ENCODE peak calls at places on chromosomes 1 and 21, in five cellular contexts. U is colonic mucosa; F is body of pancreas; Q is cardiac fibroblast; C is CD8-positive, alpha-beta T cell. H is an unnamed sample.

GRCh38 chr1:31617917-31618746 is 643 bp downstream of the HCRTR1 start:
- DNase-seq in C (peak), U (peak), Q (peak), F (peak), H (peak)

GRCh38 chr1:222196736-222197135 is 351.2 kb downstream of the HHIPL2 start:
- DNase-seq in C (no peak), U (no peak), F (no peak), Q (no peak), H (no peak)

GRCh38 chr1:20404466-20404865 is 81.5 kb downstream of the CAMK2N1 start:
- DNase-seq in Q (no peak), C (no peak), F (no peak), U (no peak), H (no peak)

GRCh38 chr1:221419513-221420088 is 322.3 kb downstream of the DUSP10 start:
- DNase-seq in Q (peak), F (no peak), U (no peak), C (no peak), H (peak)

GRCh38 chr1:162859210-162859609 is 1.8 kb downstream of the CCDC190 start:
- DNase-seq in U (no peak), Q (no peak), C (no peak), F (no peak), H (no peak)

GRCh38 chr21:36306872-36307534 is 13.0 kb upstream of the MORC3 start:
- DNase-seq in Q (no peak), C (no peak), U (no peak), F (no peak), H (no peak)

GRCh38 chr1:21673277-21673780 is 4.2 kb upstream of the RAP1GAP start:
- DNase-seq in C (no peak), F (peak), Q (peak), U (peak), H (peak)

GRCh38 chr1:113247355-113247754 is 143.0 kb upstream of the MAGI3 start:
- DNase-seq in Q (no peak), F (peak), U (peak), C (no peak), H (no peak)

GRCh38 chr1:185929759-185930158 is 195.6 kb downstream of the HMCN1 start:
- DNase-seq in F (no peak), Q (peak), U (no peak), C (no peak), H (peak)

GRCh38 chr1:30328401-30329262 is 394.8 kb downstream of the MATN1 start:
- DNase-seq in Q (no peak), U (no peak), F (no peak), C (no peak), H (no peak)

GRCh38 chr1:86708923-86709322 is 4.5 kb downstream of the SH3GLB1 start:
- DNase-seq in F (no peak), Q (peak), C (no peak), U (no peak), H (peak)

GRCh38 chr1:2441746-2442145 is 29.4 kb upstream of the PEX10 start:
- DNase-seq in Q (no peak), C (no peak), F (no peak), U (no peak), H (no peak)

GRCh38 chr1:22780696-22781095 is 70.1 kb downstream of the EPHB2 start:
- DNase-seq in U (peak), Q (no peak), F (no peak), C (no peak), H (peak)

GRCh38 chr1:205588691-205589445 is 42.9 kb downstream of the ELK4 start:
- DNase-seq in C (no peak), Q (peak), U (no peak), F (peak), H (peak)

GRCh38 chr1:236066828-236067386 is 2.0 kb upstream of the NID1 start:
- DNase-seq in U (peak), C (peak), F (no peak), Q (peak), H (no peak)

GRCh38 chr1:153251087-153251486 is 8.4 kb upstream of the LORICRIN start:
- DNase-seq in C (no peak), U (no peak), F (no peak), Q (no peak), H (no peak)

GRCh38 chr1:27713139-27713725 is 12.5 kb upstream of the FAM76A start:
- DNase-seq in C (no peak), U (no peak), Q (no peak), F (no peak), H (no peak)

GRCh38 chr1:111476761-111477309 is 3.1 kb downstream of the C1orf162 start:
- DNase-seq in C (peak), F (no peak), Q (no peak), U (peak), H (no peak)

DNA sequence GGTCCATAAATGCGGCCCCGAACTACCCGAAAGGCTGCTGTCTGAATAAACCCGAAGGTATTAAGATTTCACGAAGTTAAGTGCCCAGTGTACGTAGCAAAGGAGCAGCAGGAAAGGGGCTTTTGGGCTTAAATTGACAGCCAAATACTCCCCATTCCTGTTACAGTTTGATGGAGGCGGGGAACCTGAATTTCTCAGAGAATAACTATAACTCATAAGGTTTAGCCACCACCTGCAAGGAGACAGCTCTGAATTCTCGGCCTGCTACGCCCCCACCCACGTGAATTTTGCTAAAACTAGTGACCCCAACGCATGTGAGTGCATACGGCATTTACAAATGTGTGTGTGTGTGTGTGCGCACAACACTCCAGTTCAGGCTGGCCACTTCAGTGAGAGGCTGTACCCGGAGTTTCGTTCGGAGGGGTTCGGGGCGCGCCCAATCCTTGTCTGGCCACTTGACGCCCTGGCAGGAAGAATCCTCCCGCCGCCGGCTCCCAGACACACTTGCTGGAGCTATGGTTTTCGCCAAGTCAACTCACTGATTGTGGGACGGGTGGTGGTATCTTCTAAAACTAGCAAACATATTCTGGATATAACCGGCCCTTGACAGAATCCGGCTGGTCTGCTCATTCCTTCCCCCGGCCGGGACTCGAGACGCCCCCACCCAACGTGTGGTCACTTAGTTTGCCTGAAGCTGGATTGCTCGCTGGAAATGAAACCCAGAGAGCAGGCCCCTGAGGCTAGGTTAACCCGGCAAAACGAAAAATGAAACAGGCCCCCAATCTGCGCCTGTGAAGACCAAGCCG is 4.9 kb downstream of the GFI1 start:
- DNase-seq in U (peak), F (no peak), C (no peak), Q (no peak), H (peak)
- H3K4me3 ChIP-seq in U (peak), F (no peak), C (peak), Q (peak), H (peak)

GRCh38 chr1:39387452-39387851 is 104.0 kb upstream of the BMP8A start:
- DNase-seq in U (no peak), C (no peak), F (no peak), Q (peak), H (peak)
- TF ChIP-seq CTCF in U (no peak), C (no peak), F (no peak), Q (peak), H (peak)

GRCh38 chr1:184297244-184297750 is 89.5 kb upstream of the C1orf21 start:
- DNase-seq in C (no peak), F (peak), Q (no peak), U (no peak), H (no peak)
- H3K4me3 ChIP-seq in C (no peak), F (no peak), Q (no peak), U (no peak), H (no peak)

GRCh38 chr1:65044411-65044810 is 78.1 kb upstream of the JAK1 start:
- DNase-seq in F (no peak), U (no peak), C (no peak), Q (no peak), H (no peak)

GRCh38 chr1:65049941-65050713 is 83.8 kb upstream of the JAK1 start:
- DNase-seq in Q (no peak), C (peak), U (no peak), F (no peak), H (no peak)

GRCh38 chr1:65045022-65045786 is 78.9 kb upstream of the JAK1 start:
- DNase-seq in C (no peak), U (no peak), Q (no peak), F (no peak), H (no peak)

GRCh38 chr1:65050735-65051134 is 84.4 kb upstream of the JAK1 start:
- DNase-seq in F (no peak), C (no peak), Q (no peak), U (no peak), H (no peak)

DNA sequence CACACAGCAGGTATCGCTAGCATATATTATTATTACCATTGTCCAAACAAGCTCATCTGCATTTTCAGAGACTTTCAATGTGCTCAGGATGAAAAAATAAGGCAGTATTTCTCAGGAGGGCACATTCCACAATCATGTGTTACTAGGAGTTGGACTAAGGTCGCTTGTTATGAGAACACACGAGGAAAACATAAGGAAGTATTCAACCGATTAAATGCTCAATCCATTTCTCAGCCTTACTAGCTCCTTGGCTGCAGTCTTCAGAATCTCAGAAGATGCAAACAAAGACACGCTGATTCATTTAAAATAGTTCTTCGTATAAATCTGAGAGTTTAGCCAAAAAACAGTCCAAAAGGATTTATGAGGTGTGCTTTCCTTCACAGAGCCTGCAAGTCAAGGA is 82.0 kb upstream of the JAK1 start:
- DNase-seq in C (no peak), Q (no peak), U (no peak), F (no peak), H (peak)
- TF ChIP-seq CTCF in C (no peak), Q (no peak), U (no peak), F (no peak), H (no peak)